ENCODE peak calls at places on chromosomes 3 and 15, in four cellular contexts. R is HepG2, P is K562, O is H1. D is an unnamed sample.

GRCh38 chr3:8482960-8483665 is 18.5 kb upstream of the LMCD1 start:
- DNase-seq in P (no peak), O (no peak), R (peak; percentile 75), D (no peak)

GRCh38 chr3:147159141-147159540 is 247.2 kb downstream of the ZIC4 start:
- DNase-seq in P (no peak), R (no peak), O (no peak), D (no peak)

GRCh38 chr3:136305879-136306278 is 55.7 kb downstream of the PCCB start:
- DNase-seq in R (no peak), O (no peak), P (no peak), D (peak; percentile 8)

GRCh38 chr3:193350744-193351143 is 27.8 kb downstream of the ATP13A5 start:
- DNase-seq in O (no peak), P (no peak), R (peak; percentile 24), D (no peak)

GRCh38 chr3:4644954-4645353 is 151.8 kb downstream of the ITPR1 start:
- DNase-seq in R (no peak), P (no peak), O (no peak), D (no peak)

GRCh38 chr3:59451041-59451763 is 401.4 kb upstream of the CFAP20DC start:
- DNase-seq in P (no peak), O (no peak), R (no peak), D (peak; percentile 97)

GRCh38 chr3:191444569-191444968 is 16.4 kb upstream of the PYDC2 start:
- DNase-seq in P (no peak), R (no peak), O (no peak), D (no peak)

GRCh38 chr3:16290007-16290826 is 25.2 kb downstream of the OXNAD1 start:
- DNase-seq in O (no peak), P (peak; percentile 64), R (peak; percentile 37), D (no peak)

GRCh38 chr3:182795383-182795782 is 2.1 kb downstream of the ATP11B start:
- DNase-seq in O (no peak), P (peak; percentile 67), R (no peak), D (no peak)

GRCh38 chr3:81242871-81243270 is 518.6 kb downstream of the GBE1 start:
- DNase-seq in R (peak; percentile 3), O (no peak), P (no peak), D (no peak)

GRCh38 chr15:90043611-90044010 is 42.5 kb downstream of the ZNF710 start:
- DNase-seq in P (no peak), R (no peak), O (no peak), D (no peak)

GRCh38 chr15:92920595-92921169 is 20.6 kb downstream of the CHD2 start:
- DNase-seq in P (no peak), R (no peak), O (no peak), D (no peak)

GRCh38 chr3:51375571-51375970 is 9.5 kb upstream of the MANF start:
- DNase-seq in O (no peak), R (no peak), P (no peak), D (no peak)

GRCh38 chr3:99768808-99769501 is 48.7 kb upstream of the CMSS1 start:
- DNase-seq in O (no peak), R (no peak), P (peak; percentile 1), D (no peak)

GRCh38 chr3:150443331-150443741 is 35.2 kb downstream of the TSC22D2 start:
- DNase-seq in P (no peak), O (no peak), R (no peak), D (no peak)

GRCh38 chr3:144590854-144591253 is 619.2 kb downstream of the DIPK2A start:
- DNase-seq in R (no peak), P (no peak), O (no peak), D (no peak)

GRCh38 chr3:50571486-50571885 is 2.2 kb downstream of the HEMK1 start:
- DNase-seq in R (no peak), P (no peak), O (no peak), D (no peak)

GRCh38 chr3:179450901-179451334 is 352 bp downstream of the GNB4 start:
- DNase-seq in R (no peak), P (no peak), O (no peak), D (no peak)

GRCh38 chr3:194306771-194307640 is 44.1 kb downstream of the CPN2 start:
- DNase-seq in P (no peak), R (no peak), O (no peak), D (peak; percentile 81)

GRCh38 chr3:103440539-103441113 is 1005.8 kb downstream of the ZPLD1 start:
- DNase-seq in O (no peak), R (no peak), P (no peak), D (no peak)

GRCh38 chr3:53173107-53173506 is 12.1 kb downstream of the PRKCD start:
- DNase-seq in O (no peak), P (no peak), R (no peak), D (no peak)

GRCh38 chr3:112640864-112641751 is at the start of gene CCDC80:
- DNase-seq in R (no peak), P (peak; percentile 50), O (no peak), D (no peak)

GRCh38 chr15:60479711-60480110 is 769 bp upstream of the ICE2 start:
- DNase-seq in O (no peak), R (no peak), P (peak; percentile 14), D (peak; percentile 15)

GRCh38 chr3:197508511-197508910 is 47.3 kb downstream of the BDH1 start:
- DNase-seq in O (no peak), R (no peak), P (no peak), D (no peak)

GRCh38 chr15:83078712-83079111 is 11.7 kb upstream of the BTBD1 start:
- DNase-seq in O (no peak), R (no peak), P (no peak), D (no peak)

GRCh38 chr15:45648521-45649200 is 13.8 kb downstream of the SQOR start:
- DNase-seq in R (peak; percentile 76), P (no peak), O (no peak), D (no peak)

GRCh38 chr3:46619845-46620778 is 7.8 kb downstream of the FAM240A start:
- DNase-seq in R (no peak), P (no peak), O (peak; percentile 43), D (no peak)

GRCh38 chr3:159881208-159881607 is 107.4 kb upstream of the IL12A start:
- DNase-seq in O (no peak), R (no peak), P (no peak), D (no peak)

GRCh38 chr3:54034971-54035370 is 87.4 kb upstream of the CACNA2D3 start:
- DNase-seq in R (no peak), P (no peak), O (no peak), D (no peak)

GRCh38 chr3:181703701-181704420 is 7.9 kb upstream of the SOX2 start:
- DNase-seq in P (no peak), O (peak; percentile 79), R (no peak), D (no peak)

DNA sequence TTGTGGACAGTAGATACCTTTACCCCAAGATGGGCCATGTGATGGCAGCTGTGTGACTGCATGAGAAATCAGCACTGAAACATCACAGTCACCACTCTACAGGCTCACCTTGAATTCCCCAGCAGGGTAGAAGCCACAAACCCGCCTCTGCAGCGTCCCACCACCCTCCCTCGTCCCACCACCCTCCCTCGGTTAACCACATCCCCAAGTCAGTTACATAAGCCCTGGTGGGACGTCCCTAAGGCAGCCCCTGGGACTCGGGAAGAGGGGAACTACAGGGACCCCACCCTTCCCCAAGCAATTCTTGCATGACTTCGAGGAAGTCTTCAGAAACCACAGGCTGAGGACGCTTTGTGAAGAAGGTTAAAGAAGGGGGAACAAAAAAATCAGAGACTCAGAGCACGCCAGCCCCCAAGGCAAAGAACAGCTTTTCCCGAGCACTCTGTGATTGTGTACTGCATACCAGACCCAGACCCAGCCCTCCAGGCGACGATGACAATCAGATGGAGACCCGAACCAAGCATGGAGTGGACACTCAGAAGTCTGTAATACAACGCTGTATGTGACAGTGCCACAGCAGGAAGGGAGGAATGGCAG is 60.5 kb downstream of the SH3BP5 start:
- DNase-seq in R (no peak), O (no peak), P (no peak), D (peak; percentile 90)
- TF ChIP-seq HDAC6 in R (no peak), O (no peak), P (no peak), D (no peak)

DNA sequence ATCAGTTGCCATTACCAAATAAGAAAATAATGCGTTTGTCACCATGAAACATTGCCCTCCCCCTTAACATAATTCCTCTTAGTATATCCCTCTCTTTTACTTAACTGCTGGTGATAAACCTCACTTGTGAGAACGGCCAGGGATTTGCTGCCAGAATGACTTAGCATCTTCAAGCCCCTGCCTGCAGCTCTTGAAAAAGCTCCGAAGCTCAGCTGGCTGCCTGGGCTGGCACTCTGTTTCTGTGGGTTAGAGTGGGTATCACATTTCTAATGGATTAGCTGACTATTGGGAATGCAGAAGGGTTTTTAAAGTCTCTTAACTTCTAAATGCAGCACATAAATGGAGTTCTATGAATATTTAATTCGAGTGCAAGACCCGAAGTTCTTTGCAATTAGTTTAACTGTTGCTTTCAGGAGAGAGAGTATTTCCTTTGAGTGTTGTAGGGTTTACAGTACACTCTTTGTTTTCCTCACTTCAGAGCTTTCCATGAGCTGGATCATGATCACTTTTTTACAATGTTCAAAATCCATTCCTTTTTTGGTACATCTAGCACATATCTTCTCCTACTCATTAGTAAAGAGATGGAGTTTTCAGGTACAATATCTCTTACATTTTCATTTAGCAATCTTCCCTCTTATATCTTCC is 124.7 kb upstream of the RBMS3 start:
- DNase-seq in P (no peak), R (no peak), O (no peak), D (no peak)
- TF ChIP-seq SRF in P (no peak), R (no peak), O (no peak), D (no peak)

GRCh38 chr15:76197703-76198455 is 113.4 kb downstream of the ETFA start:
- DNase-seq in P (no peak), O (no peak), R (no peak), D (no peak)
- TF ChIP-seq HDAC6 in P (no peak), O (no peak), R (no peak), D (no peak)

GRCh38 chr15:68325721-68326120 is 48.2 kb downstream of the FEM1B start:
- DNase-seq in R (no peak), O (no peak), P (no peak), D (no peak)

GRCh38 chr15:68330911-68331310 is 53.4 kb downstream of the FEM1B start:
- DNase-seq in P (no peak), R (no peak), O (no peak), D (no peak)

GRCh38 chr15:68330461-68330860 is 52.9 kb downstream of the FEM1B start:
- DNase-seq in O (no peak), P (no peak), R (no peak), D (no peak)

GRCh38 chr15:68326711-68327412 is 49.3 kb downstream of the FEM1B start:
- DNase-seq in R (no peak), P (no peak), O (no peak), D (no peak)

DNA sequence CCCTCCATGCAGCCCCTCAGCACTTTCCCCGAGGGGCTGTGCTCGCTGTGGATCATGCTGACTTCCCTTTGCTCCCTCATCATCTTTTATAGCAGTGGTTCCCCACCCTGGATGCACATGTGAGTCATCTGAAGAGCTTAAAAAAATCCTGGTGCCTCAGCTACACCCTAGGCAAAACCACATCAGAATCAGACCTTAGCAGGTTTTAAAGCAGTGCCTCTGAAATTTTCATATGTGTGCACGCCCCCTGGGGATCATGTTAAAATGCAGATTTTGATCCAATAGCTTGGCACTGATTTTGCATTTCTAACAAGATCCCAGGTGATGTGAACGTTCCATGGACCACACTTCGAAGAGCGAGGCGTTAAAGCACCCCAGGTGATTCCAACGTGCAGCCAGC is 50.9 kb downstream of the FEM1B start:
- DNase-seq in O (no peak), R (no peak), P (no peak), D (no peak)
- TF ChIP-seq SRF in O (no peak), R (no peak), P (no peak), D (no peak)

D was measured in GM12878.